ENCODE peak calls at places on chromosomes 3 and 15, in seven cellular contexts. X, R, H, D, Y, P and N are unnamed samples.

GRCh38 chr3:17103579-17103978 is 218.8 kb downstream of the PLCL2 start:
- DNase-seq in X (no peak), R (no peak), H (no peak), D (no peak), Y (no peak), P (no peak), N (no peak)

GRCh38 chr3:141111364-141112150 is 60.4 kb downstream of the SPSB4 start:
- DNase-seq in X (no peak), R (no peak), H (no peak), D (no peak), Y (no peak), P (no peak), N (no peak)

GRCh38 chr3:107150675-107151074 is 226.6 kb upstream of the CCDC54 start:
- DNase-seq in X (no peak), R (no peak), H (no peak), D (no peak), Y (no peak), P (no peak), N (no peak)

GRCh38 chr3:32004111-32004790 is 22.7 kb downstream of the ZNF860 start:
- DNase-seq in X (no peak), R (peak; percentile 18), H (peak; percentile 51), D (no peak), Y (no peak), P (no peak), N (no peak)

GRCh38 chr15:61794881-61795280 is 265.4 kb downstream of the VPS13C start:
- DNase-seq in X (no peak), R (no peak), H (peak; percentile 22), D (no peak), Y (no peak), P (no peak), N (no peak)

GRCh38 chr3:134312873-134313838 is 61.1 kb downstream of the AMOTL2 start:
- DNase-seq in X (no peak), R (peak; percentile 94), H (peak; percentile 71), D (no peak), Y (no peak), P (no peak), N (no peak)

GRCh38 chr3:66172394-66172793 is 48.4 kb upstream of the SLC25A26 start:
- DNase-seq in X (no peak), R (no peak), H (no peak), D (no peak), Y (no peak), P (no peak), N (no peak)

GRCh38 chr3:58037141-58037910 is 29.1 kb downstream of the FLNB start:
- DNase-seq in X (no peak), R (no peak), H (no peak), D (no peak), Y (no peak), P (no peak), N (no peak)

GRCh38 chr3:111737712-111738097 is 121.4 kb upstream of the PHLDB2 start:
- DNase-seq in X (no peak), R (no peak), H (peak; percentile 96), D (no peak), Y (peak; percentile 40), P (no peak), N (no peak)

GRCh38 chr3:191502583-191502982 is 41.6 kb downstream of the PYDC2 start:
- DNase-seq in X (no peak), R (peak; percentile 68), H (peak; percentile 51), D (no peak), Y (no peak), P (no peak), N (no peak)

GRCh38 chr3:187927565-187927964 is 182.3 kb upstream of the BCL6 start:
- DNase-seq in X (no peak), R (no peak), H (no peak), D (no peak), Y (no peak), P (no peak), N (no peak)

GRCh38 chr3:37137516-37137915 is 36.9 kb downstream of the LRRFIP2 start:
- DNase-seq in X (no peak), R (no peak), H (no peak), D (no peak), Y (no peak), P (no peak), N (no peak)

DNA sequence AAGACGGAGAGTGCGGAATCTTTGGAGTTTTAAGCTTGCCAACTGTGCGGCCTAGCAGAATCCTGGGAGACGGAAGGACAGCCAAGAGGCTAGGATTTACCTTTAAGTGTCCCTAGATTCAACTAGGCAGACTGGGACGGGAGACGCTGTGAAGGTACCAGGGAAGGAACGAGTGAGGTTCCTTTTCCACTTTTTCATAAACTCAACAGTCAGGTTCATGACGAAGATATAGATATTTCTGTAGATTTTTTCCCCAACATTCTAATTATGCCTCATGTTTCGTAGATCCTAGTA is 561 bp upstream of the GABPB1 start:
- DNase-seq in X (no peak), R (no peak), H (no peak), D (no peak), Y (no peak), P (no peak), N (no peak)
- H3K4me1 ChIP-seq in X (peaks cover 9% of the 10 kb centered on the region), R (peaks cover 19% of the 10 kb centered on the region), H (peaks cover 24% of the 10 kb centered on the region), D (peaks cover 33% of the 10 kb centered on the region), Y (peaks cover 40% of the 10 kb centered on the region), P (peaks cover 5% of the 10 kb centered on the region), N (peaks cover 19% of the 10 kb centered on the region)

DNA sequence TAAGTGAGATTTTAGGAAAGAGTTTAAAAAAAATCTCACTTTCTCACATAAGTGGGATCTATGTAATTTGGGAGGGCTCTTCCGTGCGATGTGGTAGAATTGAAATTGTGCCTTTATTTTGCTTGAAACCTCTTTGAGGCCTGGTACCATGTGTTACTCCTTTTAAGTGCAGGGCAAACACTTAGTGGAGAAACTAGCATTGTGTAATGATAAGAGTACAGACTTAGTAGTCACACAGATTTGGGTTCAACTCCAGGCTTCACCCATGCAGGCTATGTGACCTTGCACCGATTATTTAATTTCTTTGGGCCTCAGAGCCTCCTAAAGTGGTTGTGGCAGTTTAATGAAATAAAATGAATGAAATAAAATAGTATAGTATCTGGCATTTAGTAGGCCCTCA is 2.4 kb downstream of the PSMA4 start:
- DNase-seq in X (no peak), R (no peak), H (no peak), D (no peak), Y (no peak), P (no peak), N (no peak)
- H3K27ac ChIP-seq in X (peak overlapping the region; percentile 3), R (no peak overlapping the region), H (no peak overlapping the region), D (no peak overlapping the region), Y (no peak overlapping the region), P (no peak overlapping the region), N (no peak overlapping the region)

GRCh38 chr3:156820687-156821070 is 5.5 kb upstream of the LEKR1 start:
- DNase-seq in X (no peak), R (no peak), H (no peak), D (no peak), Y (no peak), P (no peak), N (no peak)
- H3K4me1 ChIP-seq in X (peaks cover 16% of the 10 kb centered on the region), R (peaks cover 14% of the 10 kb centered on the region), H (peaks cover 52% of the 10 kb centered on the region), D (peaks cover 18% of the 10 kb centered on the region), Y (peaks cover 15% of the 10 kb centered on the region), P (peaks cover 16% of the 10 kb centered on the region), N (peaks cover 49% of the 10 kb centered on the region)

DNA sequence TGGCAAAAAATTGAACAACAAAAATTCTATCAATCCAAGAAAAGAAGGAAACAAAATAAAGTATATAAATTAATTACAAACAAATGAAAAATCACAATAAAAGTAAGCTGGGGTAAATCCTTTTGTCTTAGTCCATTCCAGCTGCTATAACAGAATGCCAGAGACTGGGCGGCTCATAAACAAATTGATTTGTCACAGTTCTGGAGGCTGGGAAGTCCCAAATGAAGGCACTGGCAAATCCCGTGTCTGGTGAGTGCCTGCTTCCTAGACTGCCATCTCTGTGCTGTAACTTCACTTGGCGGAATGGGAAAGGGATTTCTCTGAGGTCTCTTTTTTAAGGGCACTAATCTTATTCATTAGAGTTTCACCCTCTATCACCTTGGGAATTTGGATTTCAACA is 53.6 kb upstream of the RPL35A start:
- DNase-seq in X (no peak), R (no peak), H (no peak), D (no peak), Y (no peak), P (no peak), N (no peak)
- H3K27ac ChIP-seq in X (no peak overlapping the region), R (no peak overlapping the region), H (no peak overlapping the region), D (no peak overlapping the region), Y (no peak overlapping the region), P (no peak overlapping the region), N (no peak overlapping the region)

DNA sequence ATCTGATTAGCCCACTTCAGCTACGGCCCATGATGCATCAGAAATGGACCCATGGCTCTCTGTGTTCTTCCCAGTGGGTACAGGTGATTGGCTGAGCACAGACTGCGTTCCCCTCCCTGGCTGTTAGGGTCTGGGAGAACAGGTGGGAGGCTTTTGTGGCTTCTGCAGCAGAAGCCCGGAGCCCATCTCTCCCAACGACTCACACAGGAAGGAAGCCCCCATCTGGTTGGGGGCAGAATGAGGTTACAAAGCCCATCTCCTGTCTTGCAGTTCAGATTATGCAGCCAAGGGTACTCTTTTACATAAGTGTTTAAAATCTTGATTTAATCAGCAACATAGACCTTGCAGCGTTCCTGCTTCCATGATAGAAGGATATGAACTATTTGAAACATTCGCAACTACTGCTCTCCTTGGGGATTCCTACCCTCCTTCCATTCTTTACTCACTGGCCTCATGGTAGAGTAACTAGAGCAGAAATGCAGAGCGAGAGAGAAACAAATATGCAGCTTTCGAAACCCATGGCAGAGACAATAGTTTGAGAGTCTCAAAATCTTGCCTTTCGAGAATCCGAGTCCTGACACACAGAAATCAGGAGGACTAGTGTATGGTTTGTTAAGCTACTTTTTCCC is 291.3 kb downstream of the TLE3 start:
- DNase-seq in X (no peak), R (no peak), H (no peak), D (no peak), Y (no peak), P (no peak), N (no peak)
- H3K4me1 ChIP-seq in X (no peaks in the 10 kb centered on the region), R (no peaks in the 10 kb centered on the region), H (peaks cover 12% of the 10 kb centered on the region), D (peaks cover 8% of the 10 kb centered on the region), Y (peaks cover 17% of the 10 kb centered on the region), P (peaks cover 4% of the 10 kb centered on the region), N (no peaks in the 10 kb centered on the region)

GRCh38 chr3:113537155-113537554 is 4.8 kb downstream of the SIDT1 start:
- DNase-seq in X (no peak), R (no peak), H (peak; percentile 79), D (no peak), Y (no peak), P (no peak), N (no peak)

GRCh38 chr3:113535898-113536297 is 3.5 kb downstream of the SIDT1 start:
- DNase-seq in X (peak; percentile 23), R (peak; percentile 76), H (peak; percentile 45), D (no peak), Y (no peak), P (no peak), N (no peak)

GRCh38 chr3:113533534-113533892 is 1.2 kb downstream of the SIDT1 start:
- DNase-seq in X (no peak), R (no peak), H (peak; percentile 23), D (peak; percentile 39), Y (no peak), P (no peak), N (no peak)

GRCh38 chr3:113534365-113534764 is 2.0 kb downstream of the SIDT1 start:
- DNase-seq in X (no peak), R (no peak), H (no peak), D (no peak), Y (no peak), P (no peak), N (no peak)

DNA sequence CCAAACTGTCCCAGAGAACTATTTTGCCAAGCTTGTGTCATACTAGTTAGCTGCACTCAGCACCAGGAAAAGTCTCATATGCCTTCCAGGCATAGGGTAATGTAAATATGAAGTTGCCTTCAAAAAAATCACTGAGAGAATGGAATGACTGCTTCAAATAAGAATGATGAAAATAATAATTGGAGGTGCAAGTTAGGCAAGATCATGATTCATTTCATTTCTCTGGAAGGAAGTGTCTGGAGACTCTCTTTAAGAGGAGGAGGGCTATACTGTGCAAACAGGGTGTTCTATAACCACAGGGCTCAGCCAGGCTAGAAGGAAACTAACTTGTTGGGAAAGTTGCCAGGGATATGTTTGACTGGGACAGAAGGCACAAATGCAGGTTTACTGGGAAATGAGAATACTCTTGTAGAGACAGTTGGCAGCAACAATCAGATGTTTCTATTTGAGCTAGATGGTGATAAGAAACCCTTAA is 4.3 kb downstream of the SIDT1 start:
- DNase-seq in X (no peak), R (no peak), H (peak; percentile 98), D (no peak), Y (no peak), P (no peak), N (no peak)
- H3K27ac ChIP-seq in X (no peak overlapping the region), R (no peak overlapping the region), H (peak overlapping the region; percentile 95), D (no peak overlapping the region), Y (no peak overlapping the region), P (peak overlapping the region; percentile 57), N (peak overlapping the region; percentile 71)